ENCODE peak calls at places on chromosome 15, in eight cellular contexts. Q is esophagus squamous epithelium, X is keratinocyte, Z is heart left ventricle, P is body of pancreas, A is GM13976, S is dorsolateral prefrontal cortex, D is astrocyte of the cerebellum. N is an unnamed sample.

GRCh38 chr15:75720787-75721461 is 8.3 kb upstream of the CSPG4 start:
- DNase-seq in Q (no peak), Z (peak), D (no peak), P (peak), S (peak), X (peak), A (peak), N (no peak)

GRCh38 chr15:62075595-62076279 is 9.0 kb downstream of the C2CD4A start:
- DNase-seq in S (no peak), P (peak), D (no peak), A (no peak), Z (no peak), Q (no peak), X (no peak), N (no peak)

GRCh38 chr15:81950841-81951414 is 94.9 kb downstream of the MEX3B start:
- DNase-seq in Z (no peak), S (no peak), D (no peak), Q (no peak), A (no peak), X (no peak), P (no peak), N (no peak)

GRCh38 chr15:51224428-51224827 is 114.0 kb downstream of the CYP19A1 start:
- DNase-seq in P (no peak), D (no peak), A (no peak), X (no peak), Q (no peak), Z (no peak), S (no peak), N (no peak)

GRCh38 chr15:60374628-60375081 is 23.1 kb downstream of the ANXA2 start:
- DNase-seq in Z (no peak), Q (no peak), P (peak), X (no peak), D (peak), A (no peak), S (no peak), N (peak)

GRCh38 chr15:99430881-99431401 is 134.8 kb upstream of the MEF2A start:
- DNase-seq in P (peak), Z (peak), X (no peak), Q (no peak), D (no peak), S (no peak), A (no peak), N (no peak)

GRCh38 chr15:34435658-34436057 is 1.9 kb downstream of the GOLGA8A start:
- DNase-seq in X (no peak), Z (no peak), D (no peak), S (no peak), A (no peak), Q (no peak), P (no peak), N (no peak)

GRCh38 chr15:85649372-85649771 is 145.4 kb downstream of the KLHL25 start:
- DNase-seq in S (no peak), Z (no peak), P (no peak), D (peak), Q (no peak), A (peak), X (no peak), N (peak)

GRCh38 chr15:33242669-33243191 is 48.2 kb upstream of the FMN1 start:
- DNase-seq in A (no peak), X (no peak), Z (no peak), S (no peak), D (no peak), Q (no peak), P (no peak), N (no peak)

GRCh38 chr15:48859426-48859825 is 18.5 kb upstream of the EID1 start:
- DNase-seq in Z (no peak), P (no peak), X (no peak), S (no peak), A (no peak), D (no peak), Q (no peak), N (no peak)

GRCh38 chr15:56245871-56246814 is 2.5 kb upstream of the RFX7 start:
- DNase-seq in A (peak), Z (peak), S (peak), D (peak), Q (peak), P (peak), X (peak), N (peak)

GRCh38 chr15:51750942-51751686 is at the start of gene TMOD2:
- DNase-seq in X (no peak), D (no peak), P (peak), Q (no peak), S (peak), Z (peak), A (peak), N (no peak)

GRCh38 chr15:39919740-39920509 is at the start of gene GPR176:
- DNase-seq in X (no peak), P (peak), Z (peak), A (peak), Q (no peak), D (no peak), S (peak), N (no peak)

GRCh38 chr15:74502301-74502700 is 38.7 kb upstream of the ARID3B start:
- DNase-seq in X (no peak), Q (no peak), S (no peak), A (no peak), Z (no peak), P (no peak), D (no peak), N (no peak)

GRCh38 chr15:45401665-45402161 is 23.4 kb upstream of the GATM start:
- DNase-seq in P (peak), D (no peak), A (no peak), S (no peak), X (no peak), Q (no peak), Z (no peak), N (no peak)

GRCh38 chr15:83654379-83655236 is 685 bp downstream of the ADAMTSL3 start:
- DNase-seq in D (no peak), X (no peak), S (no peak), Q (no peak), Z (peak), A (no peak), P (peak), N (no peak)

GRCh38 chr15:90809536-90809935 is 58.9 kb upstream of the FURIN start:
- DNase-seq in D (no peak), Z (no peak), X (no peak), Q (no peak), A (no peak), P (no peak), S (no peak), N (no peak)

GRCh38 chr15:64344651-64345262 is 11.2 kb downstream of the CSNK1G1 start:
- DNase-seq in D (no peak), P (no peak), Q (no peak), S (no peak), A (no peak), X (no peak), Z (no peak), N (no peak)

GRCh38 chr15:73362900-73363299 is 5.9 kb downstream of the HCN4 start:
- DNase-seq in A (no peak), Q (no peak), X (no peak), S (no peak), Z (no peak), D (no peak), P (peak), N (no peak)

GRCh38 chr15:72170691-72171090 is 26.9 kb downstream of the GRAMD2A start:
- DNase-seq in P (no peak), A (no peak), Q (no peak), S (no peak), Z (no peak), X (no peak), D (no peak), N (no peak)
- TF ChIP-seq CTCF in P (no peak), A (no peak), Q (no peak), S (no peak), Z (no peak), X (no peak), D (no peak), N (no peak)

DNA sequence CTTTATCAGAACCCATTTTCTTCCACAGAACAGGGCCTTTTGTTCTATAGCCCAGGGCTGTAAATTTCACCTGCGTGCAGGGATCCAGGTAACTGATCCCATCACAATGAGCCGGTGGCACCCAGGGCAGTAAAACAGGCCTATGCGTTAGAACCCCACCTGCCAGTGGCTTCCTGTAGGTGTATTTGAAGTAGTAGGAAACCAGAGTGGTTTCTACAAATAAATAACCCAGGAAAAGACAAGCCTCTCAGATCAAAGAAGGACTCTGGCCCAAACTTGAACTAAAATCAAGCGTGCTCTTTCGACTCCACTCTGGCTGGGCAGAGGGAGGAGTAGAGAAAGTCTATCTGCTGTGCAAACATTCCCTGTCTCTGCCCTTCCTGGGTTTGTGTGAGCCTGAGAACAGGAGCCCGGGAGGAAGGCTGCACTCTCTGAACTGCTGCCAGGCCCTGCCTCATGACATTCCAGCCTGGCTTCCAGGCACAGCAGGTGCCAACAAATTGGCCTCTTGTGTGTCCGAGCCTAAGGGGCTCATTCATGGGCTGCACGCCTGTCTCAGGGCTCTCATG is 77.7 kb downstream of the CEMIP start:
- DNase-seq in S (no peak), Q (no peak), A (no peak), X (no peak), Z (peak), D (peak), P (peak), N (no peak)
- TF ChIP-seq CTCF in S (no peak), Q (no peak), A (no peak), X (no peak), Z (no peak), D (no peak), P (no peak), N (no peak)

GRCh38 chr15:57343018-57343417 is 33.3 kb upstream of the CGNL1 start:
- DNase-seq in D (no peak), X (no peak), P (no peak), Q (no peak), A (no peak), Z (no peak), S (no peak), N (no peak)
- TF ChIP-seq CTCF in D (no peak), X (no peak), P (no peak), Q (no peak), A (no peak), Z (no peak), S (no peak), N (no peak)

GRCh38 chr15:65595960-65596359 is 15.0 kb downstream of the INTS14 start:
- DNase-seq in P (no peak), Z (no peak), X (no peak), Q (no peak), S (peak), D (no peak), A (no peak), N (no peak)
- TF ChIP-seq CTCF in P (no peak), Z (no peak), X (no peak), Q (no peak), S (peak), D (peak), A (no peak), N (peak)

GRCh38 chr15:29403778-29404177 is 134.2 kb upstream of the NSMCE3 start:
- DNase-seq in Q (no peak), X (no peak), P (peak), Z (no peak), A (no peak), D (no peak), S (no peak), N (no peak)
- TF ChIP-seq CTCF in Q (no peak), X (no peak), P (peak), Z (no peak), A (no peak), D (no peak), S (no peak), N (no peak)

GRCh38 chr15:70680817-70681216 is 82.5 kb downstream of the UACA start:
- DNase-seq in X (no peak), Z (no peak), P (no peak), D (no peak), Q (no peak), A (no peak), S (no peak), N (no peak)
- TF ChIP-seq CTCF in X (no peak), Z (no peak), P (no peak), D (no peak), Q (no peak), A (no peak), S (no peak), N (no peak)

GRCh38 chr15:47374222-47374621 is 343.1 kb upstream of the SEMA6D start:
- DNase-seq in Z (no peak), Q (no peak), X (no peak), P (peak), S (no peak), D (no peak), A (no peak), N (no peak)
- TF ChIP-seq CTCF in Z (no peak), Q (no peak), X (peak), P (no peak), S (no peak), D (peak), A (no peak), N (peak)

GRCh38 chr15:65980824-65981456 is 111.6 kb downstream of the RAB11A start:
- DNase-seq in Z (no peak), D (peak), P (peak), X (peak), S (peak), Q (no peak), A (peak), N (peak)

GRCh38 chr15:65979837-65980236 is 110.5 kb downstream of the RAB11A start:
- DNase-seq in S (no peak), P (no peak), Z (no peak), D (no peak), Q (no peak), A (no peak), X (no peak), N (no peak)

GRCh38 chr15:65982941-65983340 is 113.7 kb downstream of the RAB11A start:
- DNase-seq in Q (no peak), S (no peak), Z (no peak), P (no peak), D (no peak), X (no peak), A (no peak), N (no peak)

GRCh38 chr15:65979316-65979715 is 110.0 kb downstream of the RAB11A start:
- DNase-seq in X (no peak), D (no peak), S (no peak), Z (no peak), Q (no peak), A (peak), P (no peak), N (no peak)

DNA sequence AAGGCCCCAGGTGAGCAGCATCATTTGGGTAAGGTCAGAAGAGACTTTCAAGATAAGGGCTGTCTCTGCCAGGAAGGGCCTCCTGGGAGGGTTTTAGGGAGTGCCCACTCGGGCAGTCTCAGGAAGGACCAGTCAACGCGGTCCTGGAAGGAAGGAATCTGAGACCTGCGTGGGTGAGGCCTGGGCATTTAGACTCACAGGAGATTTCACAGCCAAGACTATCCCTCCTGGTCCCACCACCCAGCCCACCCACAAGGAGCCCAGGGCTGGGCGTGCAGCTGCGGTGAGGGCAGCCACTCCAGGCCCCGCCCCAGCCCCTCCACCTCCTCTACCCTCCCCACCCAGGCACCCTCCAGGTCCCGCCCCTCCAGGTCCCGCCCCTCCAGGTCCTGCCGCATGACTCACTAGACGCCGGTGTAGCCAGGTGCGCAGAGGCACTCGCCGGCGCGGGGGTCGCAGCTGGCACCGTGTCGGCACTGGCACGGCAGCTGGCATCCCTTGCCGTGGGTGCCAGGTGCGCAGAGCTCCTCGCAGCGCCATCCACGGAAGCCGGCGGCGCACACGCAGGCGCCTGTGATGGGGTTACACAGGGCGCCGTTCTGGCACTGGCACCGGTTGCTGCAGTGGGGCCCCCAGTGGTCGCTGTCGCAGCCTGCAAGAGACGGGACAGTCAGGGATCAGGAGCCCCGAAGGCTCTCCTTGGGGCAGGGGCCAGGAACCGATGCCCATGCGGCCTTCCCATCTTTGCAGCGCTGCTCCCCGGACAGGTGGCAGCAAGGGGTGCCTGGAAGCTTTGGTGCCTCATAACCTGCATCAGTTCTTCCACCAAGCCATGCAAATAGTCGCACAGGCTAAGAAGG is 112.8 kb downstream of the RAB11A start:
- DNase-seq in Q (no peak), S (peak), D (no peak), A (peak), P (peak), Z (no peak), X (no peak), N (no peak)
- TF ChIP-seq CTCF in Q (no peak), S (peak), D (no peak), A (peak), P (peak), Z (no peak), X (no peak), N (no peak)

GRCh38 chr15:63276342-63277043 is 912 bp upstream of the APH1B start:
- DNase-seq in S (no peak), D (no peak), Q (no peak), P (no peak), X (no peak), A (no peak), Z (no peak), N (no peak)

GRCh38 chr15:63277893-63278505 is 594 bp downstream of the APH1B start:
- DNase-seq in D (no peak), Q (no peak), P (peak), X (no peak), A (no peak), Z (no peak), S (no peak), N (no peak)

GRCh38 chr15:63274427-63274826 is 3.0 kb upstream of the APH1B start:
- DNase-seq in D (no peak), Q (no peak), S (no peak), P (no peak), Z (no peak), A (no peak), X (no peak), N (no peak)

GRCh38 chr15:63283126-63283525 is 5.7 kb downstream of the APH1B start:
- DNase-seq in Z (no peak), S (no peak), A (no peak), Q (no peak), X (no peak), P (no peak), D (no peak), N (no peak)

GRCh38 chr15:63277044-63277892 is at the start of gene APH1B:
- DNase-seq in D (peak), P (peak), X (peak), A (peak), S (peak), Z (peak), Q (peak), N (no peak)
- TF ChIP-seq CTCF in D (no peak), P (no peak), X (no peak), A (no peak), S (no peak), Z (no peak), Q (no peak), N (no peak)

GRCh38 chr15:89248584-89248983 is 4.8 kb downstream of the FANCI start:
- DNase-seq in D (no peak), S (no peak), P (no peak), Q (no peak), A (no peak), X (no peak), Z (no peak), N (no peak)

GRCh38 chr15:89244512-89244869 is 712 bp downstream of the FANCI start:
- DNase-seq in X (no peak), S (no peak), P (no peak), D (no peak), Q (no peak), Z (no peak), A (peak), N (no peak)

GRCh38 chr15:89243046-89243690 is 611 bp upstream of the FANCI start:
- DNase-seq in S (no peak), P (no peak), Z (no peak), X (no peak), Q (no peak), D (no peak), A (no peak), N (no peak)

GRCh38 chr15:89247441-89247840 is 3.7 kb downstream of the FANCI start:
- DNase-seq in A (no peak), Z (no peak), Q (no peak), D (no peak), X (no peak), P (no peak), S (no peak), N (no peak)

DNA sequence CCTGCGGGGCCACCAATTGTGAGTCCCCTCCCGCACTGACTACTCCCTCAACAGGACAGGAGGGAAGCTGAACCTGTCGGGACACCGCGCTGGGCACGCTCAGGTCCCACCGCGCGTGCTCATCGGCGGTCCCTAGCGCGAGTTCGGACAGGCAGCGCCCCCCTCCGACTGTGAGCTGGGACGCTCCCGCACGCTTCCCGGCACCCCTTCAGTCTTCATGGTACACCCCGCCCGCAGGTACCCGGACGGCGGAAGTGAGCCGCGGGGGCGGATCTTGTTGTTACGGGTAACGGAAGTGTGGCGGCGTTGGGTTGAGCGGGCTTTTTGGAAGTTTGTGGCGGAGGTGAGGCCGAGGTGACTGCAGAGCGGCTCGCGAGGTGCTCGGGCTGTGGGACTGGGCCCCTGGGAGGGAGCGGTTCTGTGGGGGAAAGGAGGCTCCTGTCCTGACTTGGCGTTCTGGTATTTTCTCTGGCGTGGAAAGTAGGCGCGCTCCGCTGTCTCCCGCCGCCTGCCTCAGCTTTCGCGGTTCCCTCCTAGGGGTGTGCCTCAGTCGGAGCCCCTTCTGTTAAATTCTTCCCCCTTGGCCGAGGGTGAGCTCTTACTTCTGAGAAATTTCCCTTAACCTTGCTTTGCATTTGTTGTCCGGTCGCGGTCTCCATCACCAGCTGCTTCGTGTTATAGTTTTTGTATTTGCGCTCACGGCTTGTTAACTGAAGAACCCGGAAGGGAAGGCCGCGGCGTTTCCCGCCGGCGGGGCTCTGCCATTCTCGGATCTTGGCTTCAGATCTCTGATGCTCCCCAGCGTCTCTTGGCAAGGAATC is at the start of gene FANCI:
- DNase-seq in P (peak), A (peak), Z (peak), X (peak), Q (peak), S (peak), D (peak), N (peak)
- TF ChIP-seq CTCF in P (peak), A (peak), Z (peak), X (peak), Q (peak), S (peak), D (peak), N (peak)

N was measured in HFF-Myc.